ENCODE peak calls at places on chromosome 9, in six cellular contexts. K is B cell, Q is tibial nerve, P is ovary, Y is endothelial cell of umbilical vein, L is K562. F is an unnamed sample.

GRCh38 chr9:123834907-123835562 is 94.9 kb downstream of the DENND1A start:
- DNase-seq in K (peak; percentile 35), P (no peak), Y (peak; percentile 46), Q (no peak), L (peak; percentile 75), F (peak; percentile 32)

GRCh38 chr9:111356567-111357244 is 26.7 kb upstream of the OR2K2 start:
- DNase-seq in K (no peak), Y (peak; percentile 53), Q (no peak), L (peak; percentile 6), P (no peak), F (no peak)

GRCh38 chr9:34651876-34652602 is at the start of gene IL11RA:
- DNase-seq in L (peak; percentile 94), P (peak; percentile 92), K (no peak), Q (peak; percentile 80), Y (peak; percentile 82), F (peak; percentile 33)

GRCh38 chr9:69044226-69045219 is 9.0 kb downstream of the FXN start:
- DNase-seq in K (no peak), Y (peak; percentile 34), L (peak; percentile 50), P (no peak), Q (no peak), F (no peak)

GRCh38 chr9:613771-614347 is 227.6 kb upstream of the DMRT1 start:
- DNase-seq in L (peak; percentile 38), K (peak; percentile 45), Y (peak; percentile 95), Q (peak; percentile 62), P (peak; percentile 74), F (peak; percentile 77)

GRCh38 chr9:79165006-79165405 is 406.8 kb upstream of the TLE4 start:
- DNase-seq in K (no peak), L (no peak), Q (no peak), P (no peak), Y (no peak), F (no peak)

GRCh38 chr9:110047955-110048472 is 159.9 kb downstream of the C9orf152 start:
- DNase-seq in L (no peak), P (no peak), K (peak; percentile 25), Q (no peak), Y (peak; percentile 51), F (peak; percentile 61)

GRCh38 chr9:93675336-93676150 is 99.2 kb downstream of the PHF2 start:
- DNase-seq in Q (no peak), P (no peak), Y (no peak), K (no peak), L (no peak), F (no peak)

GRCh38 chr9:4491621-4491975 is 1.3 kb downstream of the SLC1A1 start:
- DNase-seq in L (no peak), Y (no peak), Q (no peak), P (no peak), K (no peak), F (no peak)

GRCh38 chr9:104795082-104795481 is 31.2 kb downstream of the NIPSNAP3B start:
- DNase-seq in P (no peak), Q (no peak), Y (no peak), L (no peak), K (no peak), F (no peak)

GRCh38 chr9:94656190-94656589 is 16.9 kb upstream of the FBP1 start:
- DNase-seq in Y (no peak), P (no peak), Q (no peak), L (peak; percentile 12), K (peak; percentile 60), F (peak; percentile 92)

GRCh38 chr9:85112376-85112775 is 442.8 kb downstream of the NTRK2 start:
- DNase-seq in K (no peak), Y (no peak), Q (no peak), L (no peak), P (no peak), F (no peak)

GRCh38 chr9:82202808-82203207 is 214.2 kb downstream of the SPATA31D1 start:
- DNase-seq in Y (no peak), K (no peak), Q (no peak), L (no peak), P (no peak), F (no peak)

DNA sequence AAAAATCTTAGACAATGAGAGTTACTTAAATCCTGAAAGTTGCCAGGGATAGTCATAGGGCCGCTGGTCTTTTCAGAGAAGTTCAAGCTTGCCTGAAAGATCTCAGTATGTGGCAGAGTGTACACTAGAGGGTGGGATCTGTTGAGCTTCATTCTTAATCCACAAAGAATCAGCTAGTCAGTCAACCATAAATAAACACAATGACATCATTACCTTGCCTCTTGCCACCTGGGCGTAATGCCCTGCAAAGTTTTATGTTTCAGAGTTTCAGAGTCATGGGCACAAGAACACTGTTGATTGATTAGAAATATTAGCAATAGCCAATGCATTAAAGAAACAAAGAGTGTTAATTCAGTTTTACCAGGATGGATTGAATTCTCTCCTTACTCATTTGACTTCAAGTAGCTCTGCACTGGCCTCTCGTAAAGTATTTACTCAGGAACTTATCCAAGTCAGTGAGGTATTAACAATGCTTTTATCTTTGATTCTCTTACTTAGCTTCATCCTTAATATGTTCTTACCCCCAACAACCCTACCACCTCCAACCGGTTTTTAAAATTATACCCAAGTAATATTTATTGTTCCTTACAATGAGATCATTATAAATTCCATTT is 14.3 kb upstream of the ANXA1 start:
- DNase-seq in L (no peak), Y (no peak), K (no peak), P (no peak), Q (no peak), F (no peak)
- TF ChIP-seq CTCF in L (no peak), Y (no peak), K (no peak), P (no peak), Q (no peak), F (no peak)

GRCh38 chr9:115694991-115695390 is 458.6 kb upstream of the PAPPA start:
- DNase-seq in K (no peak), L (no peak), P (no peak), Y (no peak), Q (no peak), F (no peak)

GRCh38 chr9:115691097-115691496 is 462.5 kb upstream of the PAPPA start:
- DNase-seq in Y (no peak), Q (no peak), P (no peak), K (no peak), L (no peak), F (no peak)

GRCh38 chr9:115691686-115692085 is 461.9 kb upstream of the PAPPA start:
- DNase-seq in K (no peak), P (no peak), Q (no peak), Y (no peak), L (no peak), F (no peak)

GRCh38 chr9:115689331-115689730 is 464.3 kb upstream of the PAPPA start:
- DNase-seq in Y (no peak), Q (no peak), L (no peak), K (no peak), P (no peak), F (no peak)

DNA sequence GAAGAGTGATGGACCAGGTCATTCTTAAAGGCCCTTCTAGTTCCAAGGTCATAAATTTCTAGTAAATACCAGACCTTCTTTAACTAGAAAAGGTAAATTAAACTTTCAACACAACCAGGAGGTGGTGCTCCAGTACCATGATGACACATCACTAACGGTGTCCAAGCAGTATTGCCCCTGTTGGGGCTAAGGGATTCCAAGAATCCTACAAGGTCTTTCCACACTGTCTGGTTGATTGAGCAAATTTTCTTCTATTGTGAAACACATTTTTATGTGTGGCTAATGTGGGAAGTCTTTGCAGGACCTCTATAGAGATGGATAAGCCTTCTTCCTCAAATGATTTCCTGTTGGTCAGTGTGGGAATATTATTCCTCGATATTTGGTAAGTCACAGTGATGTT is 459.6 kb upstream of the PAPPA start:
- DNase-seq in Y (no peak), L (no peak), P (no peak), Q (no peak), K (no peak), F (no peak)
- TF ChIP-seq CTCF in Y (no peak), L (no peak), P (no peak), Q (peak; percentile 30), K (no peak), F (peak; percentile 30)

GRCh38 chr9:131095666-131096489 is 453 bp upstream of the AIF1L start:
- DNase-seq in Q (no peak), Y (peak; percentile 51), L (peak; percentile 87), P (no peak), K (peak; percentile 55), F (no peak)
- TF ChIP-seq CTCF in Q (no peak), Y (peak; percentile 45), L (no peak), P (no peak), K (no peak), F (no peak)

DNA sequence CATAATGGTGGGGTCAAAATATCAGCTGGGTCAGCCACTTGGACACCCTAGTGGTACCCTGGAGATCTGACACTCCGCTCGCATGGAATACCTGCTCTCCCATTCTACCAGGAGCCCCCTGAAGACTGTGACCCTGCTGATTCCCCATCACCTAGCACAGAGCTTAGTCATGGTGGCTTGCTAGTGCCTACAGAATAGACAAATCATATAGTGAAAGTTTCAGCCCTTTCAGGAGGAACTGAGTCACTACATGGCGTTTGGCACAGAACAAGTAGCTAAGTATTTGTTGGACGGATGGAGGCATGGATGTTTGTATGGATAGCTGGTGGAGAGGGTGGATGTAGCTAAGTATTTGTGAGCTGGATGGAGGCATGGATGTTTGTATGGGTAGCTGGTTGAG is 65.3 kb downstream of the LMX1B start:
- DNase-seq in Y (no peak), L (no peak), P (no peak), Q (no peak), K (no peak), F (no peak)
- TF ChIP-seq CTCF in Y (no peak), L (no peak), P (no peak), Q (no peak), K (no peak), F (no peak)

GRCh38 chr9:112664541-112664940 is 53.4 kb downstream of the INIP start:
- DNase-seq in Y (no peak), Q (no peak), P (no peak), L (no peak), K (no peak), F (no peak)

GRCh38 chr9:112659906-112660305 is 58.0 kb downstream of the INIP start:
- DNase-seq in P (no peak), L (no peak), Q (no peak), K (no peak), Y (no peak), F (no peak)

GRCh38 chr9:112663681-112664080 is 54.2 kb downstream of the INIP start:
- DNase-seq in Y (no peak), Q (no peak), L (no peak), P (no peak), K (no peak), F (no peak)

GRCh38 chr9:112669326-112669725 is 48.6 kb downstream of the INIP start:
- DNase-seq in K (no peak), Q (no peak), Y (no peak), P (no peak), L (no peak), F (no peak)

GRCh38 chr9:112665347-112665746 is 52.6 kb downstream of the INIP start:
- DNase-seq in P (no peak), Y (no peak), K (no peak), L (peak; percentile 42), Q (no peak), F (no peak)
- TF ChIP-seq CTCF in P (no peak), Y (no peak), K (no peak), L (peak; percentile 50), Q (no peak), F (peak; percentile 45)

DNA sequence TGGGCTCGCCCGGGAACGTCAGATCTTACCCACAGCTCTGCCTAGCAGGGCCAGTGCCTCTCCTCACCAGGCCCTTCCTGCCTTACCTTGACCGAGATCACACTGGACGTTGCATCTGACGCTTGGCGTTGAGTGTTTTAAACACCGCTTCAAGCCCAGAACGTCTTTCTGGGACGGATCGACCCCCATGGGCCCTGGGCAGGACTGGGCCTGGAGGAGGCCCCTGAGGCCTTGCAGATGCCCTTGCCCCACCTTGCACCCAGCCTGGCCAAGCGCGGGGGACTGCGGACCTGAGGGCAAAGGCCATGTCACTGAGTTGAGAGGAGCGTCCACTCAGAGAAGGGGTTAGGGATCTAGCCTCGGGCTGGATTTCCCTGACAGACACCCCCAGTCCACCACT is 64.3 kb upstream of the FCN2 start:
- DNase-seq in K (no peak), Y (no peak), L (no peak), P (no peak), Q (no peak), F (no peak)
- TF ChIP-seq CTCF in K (no peak), Y (no peak), L (no peak), P (no peak), Q (no peak), F (no peak)